ENCODE peak calls at places on chromosomes 12 and 14, in eight cellular contexts. One of them, this sample, is unnamed.

GRCh38 chr14:36655963-36656768 is 5.5 kb upstream of the PAX9 start:
- DNase-seq in NCI-H1092: peak; percentile 42
- DNase-seq in RCC 7860: no peak
- DNase-seq in neuronal stem cell: no peak
- DNase-seq in SK-MEL-5: peak; percentile 56
- DNase-seq in AG09319: peak; percentile 51
- DNase-seq in activated T-cell treated with anti-CD3 and anti-CD28 coated beads, Interleukin-2, amount 50 U/mL, for 72 hours: peak; percentile 57
- DNase-seq in AG08395: no peak
- DNase-seq in this sample: no peak

GRCh38 chr12:121365416-121366062 is 13.3 kb upstream of the ANAPC5 start:
- DNase-seq in RCC 7860: no peak
- DNase-seq in neuronal stem cell: no peak
- DNase-seq in SK-MEL-5: no peak
- DNase-seq in AG08395: peak; percentile 48
- DNase-seq in NCI-H1092: no peak
- DNase-seq in AG09319: no peak
- DNase-seq in activated T-cell treated with anti-CD3 and anti-CD28 coated beads, Interleukin-2, amount 50 U/mL, for 72 hours: no peak
- DNase-seq in this sample: no peak

GRCh38 chr14:106044949-106045596 is 518.7 kb downstream of the TMEM121 start:
- DNase-seq in neuronal stem cell: no peak
- DNase-seq in activated T-cell treated with anti-CD3 and anti-CD28 coated beads, Interleukin-2, amount 50 U/mL, for 72 hours: peak; percentile 91
- DNase-seq in SK-MEL-5: peak; percentile 66
- DNase-seq in AG08395: no peak
- DNase-seq in NCI-H1092: no peak
- DNase-seq in AG09319: no peak
- DNase-seq in RCC 7860: peak; percentile 45
- DNase-seq in this sample: peak; percentile 47

GRCh38 chr12:123983822-123984485 is 10.9 kb downstream of the ZNF664 start:
- DNase-seq in activated T-cell treated with anti-CD3 and anti-CD28 coated beads, Interleukin-2, amount 50 U/mL, for 72 hours: peak; percentile 41
- DNase-seq in NCI-H1092: no peak
- DNase-seq in neuronal stem cell: peak; percentile 48
- DNase-seq in AG09319: no peak
- DNase-seq in RCC 7860: peak; percentile 52
- DNase-seq in AG08395: peak; percentile 67
- DNase-seq in SK-MEL-5: peak; percentile 87
- DNase-seq in this sample: peak; percentile 45

GRCh38 chr14:94936411-94936892 is 166.5 kb upstream of the GSC start:
- DNase-seq in AG09319: peak; percentile 70
- DNase-seq in NCI-H1092: peak; percentile 91
- DNase-seq in activated T-cell treated with anti-CD3 and anti-CD28 coated beads, Interleukin-2, amount 50 U/mL, for 72 hours: no peak
- DNase-seq in AG08395: peak; percentile 83
- DNase-seq in RCC 7860: no peak
- DNase-seq in SK-MEL-5: no peak
- DNase-seq in neuronal stem cell: no peak
- DNase-seq in this sample: peak; percentile 48

GRCh38 chr14:29629839-29630238 is 297.8 kb downstream of the PRKD1 start:
- DNase-seq in activated T-cell treated with anti-CD3 and anti-CD28 coated beads, Interleukin-2, amount 50 U/mL, for 72 hours: no peak
- DNase-seq in AG08395: no peak
- DNase-seq in neuronal stem cell: no peak
- DNase-seq in SK-MEL-5: no peak
- DNase-seq in NCI-H1092: no peak
- DNase-seq in AG09319: no peak
- DNase-seq in RCC 7860: no peak
- DNase-seq in this sample: no peak

GRCh38 chr12:72346331-72346944 is 74.3 kb downstream of the TRHDE start:
- DNase-seq in neuronal stem cell: peak; percentile 80
- DNase-seq in AG09319: peak; percentile 58
- DNase-seq in NCI-H1092: peak; percentile 59
- DNase-seq in SK-MEL-5: peak; percentile 88
- DNase-seq in RCC 7860: peak; percentile 29
- DNase-seq in AG08395: peak; percentile 55
- DNase-seq in activated T-cell treated with anti-CD3 and anti-CD28 coated beads, Interleukin-2, amount 50 U/mL, for 72 hours: peak; percentile 42
- DNase-seq in this sample: peak; percentile 48

GRCh38 chr14:105255021-105255507 is 6.7 kb downstream of the BTBD6 start:
- DNase-seq in neuronal stem cell: no peak
- DNase-seq in activated T-cell treated with anti-CD3 and anti-CD28 coated beads, Interleukin-2, amount 50 U/mL, for 72 hours: no peak
- DNase-seq in AG08395: peak; percentile 64
- DNase-seq in AG09319: no peak
- DNase-seq in NCI-H1092: no peak
- DNase-seq in SK-MEL-5: peak; percentile 65
- DNase-seq in RCC 7860: peak; percentile 52
- DNase-seq in this sample: no peak

GRCh38 chr14:99479160-99479902 is 1.3 kb downstream of the SETD3 start:
- DNase-seq in activated T-cell treated with anti-CD3 and anti-CD28 coated beads, Interleukin-2, amount 50 U/mL, for 72 hours: no peak
- DNase-seq in AG09319: no peak
- DNase-seq in RCC 7860: no peak
- DNase-seq in NCI-H1092: no peak
- DNase-seq in neuronal stem cell: no peak
- DNase-seq in AG08395: no peak
- DNase-seq in SK-MEL-5: no peak
- DNase-seq in this sample: no peak

GRCh38 chr12:75120202-75120774 is 89.4 kb downstream of the KCNC2 start:
- DNase-seq in NCI-H1092: no peak
- DNase-seq in RCC 7860: no peak
- DNase-seq in SK-MEL-5: no peak
- DNase-seq in AG08395: no peak
- DNase-seq in AG09319: no peak
- DNase-seq in activated T-cell treated with anti-CD3 and anti-CD28 coated beads, Interleukin-2, amount 50 U/mL, for 72 hours: no peak
- DNase-seq in neuronal stem cell: no peak
- DNase-seq in this sample: no peak

GRCh38 chr14:76829650-76830421 is 3.6 kb downstream of the LRRC74A start:
- DNase-seq in neuronal stem cell: no peak
- DNase-seq in activated T-cell treated with anti-CD3 and anti-CD28 coated beads, Interleukin-2, amount 50 U/mL, for 72 hours: no peak
- DNase-seq in AG08395: no peak
- DNase-seq in SK-MEL-5: peak; percentile 81
- DNase-seq in NCI-H1092: peak; percentile 19
- DNase-seq in RCC 7860: no peak
- DNase-seq in AG09319: no peak
- DNase-seq in this sample: no peak

GRCh38 chr12:111180830-111181726 is 187.8 kb downstream of the PHETA1 start:
- DNase-seq in SK-MEL-5: no peak
- DNase-seq in AG09319: no peak
- DNase-seq in activated T-cell treated with anti-CD3 and anti-CD28 coated beads, Interleukin-2, amount 50 U/mL, for 72 hours: no peak
- DNase-seq in NCI-H1092: peak; percentile 52
- DNase-seq in neuronal stem cell: no peak
- DNase-seq in RCC 7860: no peak
- DNase-seq in AG08395: no peak
- DNase-seq in this sample: peak; percentile 38

GRCh38 chr14:83816755-83817154 is 1713.2 kb upstream of the FLRT2 start:
- DNase-seq in AG09319: peak; percentile 90
- DNase-seq in SK-MEL-5: peak; percentile 97
- DNase-seq in RCC 7860: no peak
- DNase-seq in AG08395: no peak
- DNase-seq in activated T-cell treated with anti-CD3 and anti-CD28 coated beads, Interleukin-2, amount 50 U/mL, for 72 hours: no peak
- DNase-seq in NCI-H1092: no peak
- DNase-seq in neuronal stem cell: no peak
- DNase-seq in this sample: no peak

GRCh38 chr12:117408161-117408791 is 46.9 kb upstream of the NOS1 start:
- DNase-seq in NCI-H1092: peak; percentile 3
- DNase-seq in AG08395: peak; percentile 83
- DNase-seq in SK-MEL-5: no peak
- DNase-seq in AG09319: no peak
- DNase-seq in neuronal stem cell: no peak
- DNase-seq in RCC 7860: no peak
- DNase-seq in activated T-cell treated with anti-CD3 and anti-CD28 coated beads, Interleukin-2, amount 50 U/mL, for 72 hours: no peak
- DNase-seq in this sample: no peak

GRCh38 chr12:107352347-107353081 is 259.2 kb upstream of the CRY1 start:
- DNase-seq in AG09319: no peak
- DNase-seq in neuronal stem cell: no peak
- DNase-seq in NCI-H1092: no peak
- DNase-seq in SK-MEL-5: peak; percentile 8
- DNase-seq in RCC 7860: no peak
- DNase-seq in AG08395: no peak
- DNase-seq in activated T-cell treated with anti-CD3 and anti-CD28 coated beads, Interleukin-2, amount 50 U/mL, for 72 hours: peak; percentile 59
- DNase-seq in this sample: no peak